ENCODE peak calls at places on chromosomes 12 and 14, in four cellular contexts. H, M, I and O are unnamed samples.

GRCh38 chr14:96783306-96784224 is 13.6 kb upstream of the VRK1 start:
- DNase-seq in I (no peak), H (no peak), M (no peak), O (peak)

GRCh38 chr14:71591929-71592328 is 340.3 kb upstream of the RGS6 start:
- DNase-seq in H (peak), M (no peak), I (no peak), O (no peak)

GRCh38 chr12:110641512-110641911 is 27.6 kb downstream of the TCTN1 start:
- DNase-seq in I (no peak), M (no peak), H (peak), O (no peak)

GRCh38 chr12:52347016-52347415 is 20.3 kb downstream of the KRT85 start:
- DNase-seq in I (no peak), M (no peak), H (no peak), O (no peak)

GRCh38 chr12:19482551-19483109 is 43.3 kb downstream of the AEBP2 start:
- DNase-seq in M (peak), I (no peak), H (no peak), O (no peak)

GRCh38 chr12:75979181-75979580 is 52.4 kb downstream of the PHLDA1 start:
- DNase-seq in M (no peak), I (no peak), H (peak), O (no peak)

GRCh38 chr12:104958009-104958945 is at the start of gene SLC41A2:
- DNase-seq in M (peak), I (no peak), H (peak), O (peak)

GRCh38 chr14:23008836-23009235 is 1.1 kb downstream of the C14orf93 start:
- DNase-seq in I (no peak), H (no peak), M (no peak), O (no peak)

GRCh38 chr12:263574-263973 is 938 bp upstream of the SLC6A13 start:
- DNase-seq in M (no peak), H (peak), I (no peak), O (no peak)

GRCh38 chr12:90520002-90520734 is 434.8 kb downstream of the CCER1 start:
- DNase-seq in M (no peak), H (no peak), I (no peak), O (no peak)

GRCh38 chr14:55927059-55927458 is 191.2 kb upstream of the PELI2 start:
- DNase-seq in M (no peak), H (no peak), I (no peak), O (no peak)

GRCh38 chr12:130993759-130994670 is 40.3 kb downstream of the ADGRD1 start:
- DNase-seq in M (no peak), H (no peak), I (no peak), O (no peak)